ENCODE peak calls at places on chromosomes 3 and 15, in nine cellular contexts. S is prostate gland; I is coronary artery; C is right cardiac atrium; G is A549; P is stomach; K is GM23338; B is CD8-positive, alpha-beta T cell; W is OCI-LY7. O is an unnamed sample.

GRCh38 chr3:171351676-171352075 is 108.5 kb downstream of the TNIK start:
- DNase-seq in S (no peak), I (no peak), C (no peak), G (no peak), P (no peak), K (no peak), B (no peak), W (no peak), O (peak)

GRCh38 chr15:88894819-88895767 is at the start of gene HAPLN3:
- DNase-seq in S (no peak), I (no peak), C (no peak), G (peak), P (peak), K (peak), B (peak), W (no peak), O (peak)

GRCh38 chr3:81476652-81477051 is 284.8 kb downstream of the GBE1 start:
- DNase-seq in S (no peak), I (no peak), C (no peak), G (no peak), P (no peak), K (no peak), B (no peak), W (no peak), O (no peak)

GRCh38 chr3:126926684-126927404 is 56.1 kb upstream of the PLXNA1 start:
- DNase-seq in S (no peak), I (peak), C (peak), G (peak), P (no peak), K (no peak), B (no peak), W (no peak), O (peak)

GRCh38 chr3:159196316-159196715 is 394.5 kb downstream of the MFSD1 start:
- DNase-seq in S (no peak), I (no peak), C (no peak), G (no peak), P (no peak), K (no peak), B (no peak), W (no peak), O (no peak)

GRCh38 chr3:129615751-129616281 is 9.3 kb upstream of the PLXND1 start:
- DNase-seq in S (no peak), I (no peak), C (peak), G (no peak), P (no peak), K (no peak), B (no peak), W (no peak), O (peak)

GRCh38 chr3:123258811-123259420 is 57.2 kb downstream of the SEC22A start:
- DNase-seq in S (no peak), I (no peak), C (no peak), G (peak), P (no peak), K (peak), B (no peak), W (peak), O (peak)

GRCh38 chr15:77781131-77782051 is 148.7 kb upstream of the LINGO1 start:
- DNase-seq in S (no peak), I (no peak), C (no peak), G (no peak), P (no peak), K (no peak), B (no peak), W (no peak), O (peak)

GRCh38 chr3:129560931-129561594 is 18.1 kb downstream of the H1-8 start:
- DNase-seq in S (no peak), I (peak), C (peak), G (no peak), P (peak), K (no peak), B (no peak), W (no peak), O (peak)

GRCh38 chr3:23459437-23459836 is 256.3 kb downstream of the UBE2E2 start:
- DNase-seq in S (no peak), I (no peak), C (no peak), G (no peak), P (no peak), K (no peak), B (no peak), W (no peak), O (no peak)
- H3K27ac ChIP-seq in S (no peak), I (no peak), C (no peak), G (no peak), P (no peak), K (no peak), B (no peak), W (no peak), O (no peak)

GRCh38 chr15:95325763-95326688 is 1004.5 kb upstream of the NR2F2 start:
- DNase-seq in S (no peak), I (no peak), C (no peak), G (no peak), P (no peak), K (no peak), B (no peak), W (no peak), O (no peak)
- H3K4me3 ChIP-seq in S (no peak), I (peak), C (peak), G (no peak), P (peak), K (peak), B (no peak), W (no peak), O (peak)

GRCh38 chr15:90401499-90401898 is 13.5 kb downstream of the IQGAP1 start:
- DNase-seq in S (no peak), I (no peak), C (no peak), G (no peak), P (no peak), K (no peak), B (no peak), W (no peak), O (no peak)
- H3K27ac ChIP-seq in S (peak), I (peak), C (no peak), G (peak), P (peak), K (peak), B (peak), W (no peak), O (peak)

DNA sequence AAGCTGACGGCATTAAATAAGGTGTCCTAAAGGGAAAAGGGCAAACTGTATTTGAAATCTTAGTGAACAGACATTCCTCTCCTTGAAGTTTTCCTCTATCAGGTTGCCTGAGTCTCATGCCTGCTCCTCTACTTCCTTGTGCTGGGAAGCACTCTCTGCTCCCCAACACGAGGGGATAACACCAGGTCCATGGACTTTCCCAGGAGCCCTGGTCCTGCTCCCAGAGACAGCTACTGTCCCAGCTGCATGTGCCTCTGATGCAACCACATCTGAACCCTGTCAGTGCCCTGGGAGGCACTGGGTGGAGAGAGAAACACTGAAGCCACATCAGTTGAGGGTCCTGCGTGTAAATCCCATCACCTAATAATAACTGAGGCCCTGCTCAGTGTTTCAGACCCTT is 7.4 kb downstream of the TLR9 start:
- DNase-seq in S (no peak), I (no peak), C (no peak), G (no peak), P (no peak), K (no peak), B (no peak), W (no peak), O (peak)
- H3K4me3 ChIP-seq in S (no peak), I (no peak), C (no peak), G (no peak), P (no peak), K (no peak), B (peak), W (no peak), O (no peak)

DNA sequence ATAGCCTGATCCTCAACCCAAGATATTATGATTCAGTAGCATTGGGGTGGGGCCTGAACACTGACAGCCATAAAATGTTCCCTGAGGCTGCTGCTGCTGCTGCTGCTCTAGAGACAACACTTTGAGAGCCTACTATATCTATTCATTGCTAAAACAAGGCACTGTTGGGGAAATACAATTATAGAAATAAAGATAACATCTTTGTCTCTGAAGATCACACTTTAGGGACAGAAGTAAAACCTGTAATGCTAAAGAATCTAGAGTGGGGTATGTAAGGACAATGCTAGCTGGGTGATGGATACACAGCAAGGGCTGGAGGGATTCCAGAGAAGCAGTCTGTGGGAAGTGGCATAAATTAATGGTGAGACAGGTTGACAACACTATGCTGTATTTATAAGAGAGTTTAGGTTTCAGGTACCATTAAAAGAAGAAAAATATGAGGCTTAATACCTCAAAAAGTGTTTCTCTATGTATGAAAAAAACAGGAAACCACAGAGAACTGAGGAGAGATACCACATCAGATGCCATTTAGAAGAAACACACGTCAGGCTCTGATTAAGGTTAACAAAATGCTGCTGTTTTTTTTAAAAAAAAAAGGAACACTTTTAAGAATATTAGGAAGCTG is 115.9 kb downstream of the CBLB start:
- DNase-seq in S (no peak), I (no peak), C (no peak), G (no peak), P (no peak), K (no peak), B (peak), W (peak), O (no peak)
- H3K27ac ChIP-seq in S (no peak), I (no peak), C (no peak), G (no peak), P (peak), K (no peak), B (peak), W (peak), O (peak)

DNA sequence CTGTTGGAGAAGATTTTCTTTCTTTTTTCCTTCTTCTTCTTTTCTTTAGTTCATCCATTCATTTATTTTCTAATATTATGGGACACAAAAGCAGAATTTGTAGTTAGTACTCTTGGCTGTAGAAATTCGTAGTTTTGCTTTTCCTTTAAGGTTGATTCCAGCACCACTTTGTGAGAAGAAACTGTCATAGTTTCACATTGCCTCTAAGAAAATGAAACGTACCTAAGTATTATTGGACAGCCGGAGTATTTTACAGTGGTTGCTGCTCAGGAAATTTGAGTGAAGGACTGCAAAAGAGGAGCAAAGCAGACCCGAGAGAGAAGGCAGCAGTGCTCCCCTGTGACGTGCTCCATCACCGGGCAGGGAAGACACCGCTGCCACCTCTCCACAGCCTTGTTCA is 48.1 kb downstream of the PLCL2 start:
- DNase-seq in S (no peak), I (no peak), C (no peak), G (no peak), P (no peak), K (no peak), B (no peak), W (no peak), O (no peak)
- H3K4me3 ChIP-seq in S (no peak), I (no peak), C (no peak), G (no peak), P (no peak), K (no peak), B (no peak), W (no peak), O (no peak)

DNA sequence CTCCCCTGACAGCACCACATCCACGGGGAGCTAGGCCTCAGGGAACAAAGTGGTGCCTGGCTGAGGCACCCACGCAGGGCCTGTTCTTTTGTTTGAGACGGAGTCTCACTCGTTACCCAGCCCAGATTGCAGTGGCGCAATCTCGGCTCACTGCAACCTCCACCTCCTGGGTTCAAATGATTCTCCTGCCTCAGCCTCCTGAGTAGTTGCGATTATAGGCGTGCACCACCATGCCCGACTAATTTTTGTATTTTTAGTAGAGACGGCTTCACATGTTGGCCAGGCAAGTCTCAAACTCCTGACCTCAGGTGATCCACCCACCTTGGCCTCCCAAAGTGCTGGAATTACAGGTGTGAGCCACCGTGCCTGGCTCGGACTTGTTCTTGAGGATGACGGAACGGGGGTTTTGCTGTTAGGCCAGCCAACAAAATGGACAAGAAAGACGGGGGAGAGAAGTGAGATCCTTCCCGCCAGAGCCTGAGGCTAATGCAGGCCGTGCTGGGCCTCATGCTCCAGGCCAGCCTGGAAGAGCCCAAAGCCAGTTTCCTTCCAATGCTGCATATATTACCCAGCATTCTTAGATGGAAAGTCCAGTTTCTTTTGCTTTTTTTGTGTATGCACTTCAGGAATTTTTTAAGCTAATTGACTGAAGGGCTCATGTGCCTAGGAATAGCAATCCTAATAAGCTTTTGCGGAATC is 28.1 kb upstream of the FURIN start:
- DNase-seq in S (no peak), I (no peak), C (no peak), G (no peak), P (no peak), K (no peak), B (no peak), W (no peak), O (peak)
- H3K27ac ChIP-seq in S (peak), I (no peak), C (no peak), G (no peak), P (peak), K (peak), B (no peak), W (peak), O (no peak)

GRCh38 chr3:157531771-157532170 is 28.6 kb upstream of the VEPH1 start:
- DNase-seq in S (no peak), I (no peak), C (no peak), G (no peak), P (no peak), K (no peak), B (no peak), W (no peak), O (no peak)
- H3K4me3 ChIP-seq in S (no peak), I (no peak), C (no peak), G (no peak), P (no peak), K (no peak), B (no peak), W (no peak), O (peak)